ENCODE peak calls at places on chromosomes 1 and 21, in five cellular contexts. N is upper lobe of left lung, K is heart left ventricle, R is suprapubic skin, I is uterus. P is an unnamed sample.

GRCh38 chr1:214012418-214012817 is 24.6 kb downstream of the PROX1 start:
- DNase-seq in I (no peak), R (no peak), N (no peak), K (no peak), P (no peak)

GRCh38 chr1:24186993-24187790 is at the start of gene IFNLR1:
- DNase-seq in I (no peak), N (peak; percentile 92), R (peak; percentile 62), K (peak; percentile 61), P (peak; percentile 88)

GRCh38 chr21:44338971-44339910 is at the start of gene CFAP410:
- DNase-seq in K (peak; percentile 96), R (peak; percentile 96), I (peak; percentile 92), N (peak; percentile 99), P (peak; percentile 98)

GRCh38 chr1:19430121-19431068 is 54.9 kb downstream of the CAPZB start:
- DNase-seq in K (no peak), N (peak; percentile 73), R (peak; percentile 68), I (no peak), P (no peak)

GRCh38 chr1:79738101-79738500 is 731.6 kb upstream of the ADGRL4 start:
- DNase-seq in R (no peak), I (no peak), K (no peak), N (no peak), P (no peak)

GRCh38 chr1:96334236-96334557 is 387.4 kb upstream of the PTBP2 start:
- DNase-seq in R (no peak), I (no peak), K (no peak), N (no peak), P (no peak)

GRCh38 chr1:104488296-104489015 is 738.8 kb downstream of the AMY1C start:
- DNase-seq in K (no peak), R (no peak), N (no peak), I (no peak), P (no peak)

GRCh38 chr1:209386156-209386555 is 197.4 kb upstream of the CAMK1G start:
- DNase-seq in N (no peak), I (no peak), R (no peak), K (no peak), P (no peak)

GRCh38 chr1:206798384-206798996 is 26.2 kb upstream of the IL10 start:
- DNase-seq in I (no peak), R (no peak), K (no peak), N (no peak), P (no peak)

GRCh38 chr1:153353226-153353947 is 4.3 kb upstream of the S100A9 start:
- DNase-seq in R (peak; percentile 40), N (no peak), K (no peak), I (no peak), P (no peak)

GRCh38 chr1:239308701-239309333 is 77.6 kb upstream of the CHRM3 start:
- DNase-seq in K (peak; percentile 26), I (no peak), R (no peak), N (no peak), P (no peak)

GRCh38 chr1:112337028-112337531 is 58.9 kb upstream of the CTTNBP2NL start:
- DNase-seq in K (peak; percentile 66), R (no peak), N (no peak), I (peak; percentile 31), P (no peak)

GRCh38 chr1:204634260-204634910 is 51.2 kb downstream of the LRRN2 start:
- DNase-seq in K (no peak), N (no peak), R (no peak), I (no peak), P (no peak)

GRCh38 chr21:32940079-32941014 is 85.4 kb upstream of the OLIG2 start:
- DNase-seq in N (no peak), K (peak; percentile 35), I (peak; percentile 16), R (no peak), P (peak; percentile 64)

GRCh38 chr1:233448290-233448689 is 120.8 kb downstream of the MAP3K21 start:
- DNase-seq in I (no peak), R (no peak), N (no peak), K (peak; percentile 30), P (no peak)

GRCh38 chr1:207985190-207985589 is 74.3 kb upstream of the CD34 start:
- DNase-seq in I (no peak), K (no peak), N (no peak), R (no peak), P (no peak)

GRCh38 chr1:53617382-53618217 is 121.4 kb downstream of the GLIS1 start:
- DNase-seq in I (peak; percentile 2), K (no peak), N (no peak), R (peak; percentile 46), P (peak; percentile 72)

GRCh38 chr1:216723274-216723780 is at the start of gene ESRRG:
- DNase-seq in K (peak; percentile 77), R (no peak), I (no peak), N (peak; percentile 85), P (no peak)

GRCh38 chr21:45573452-45574035 is 31.3 kb upstream of the SLC19A1 start:
- DNase-seq in N (no peak), R (no peak), I (no peak), K (no peak), P (peak; percentile 50)

GRCh38 chr1:56502700-56503245 is 76.6 kb downstream of the PLPP3 start:
- DNase-seq in K (no peak), I (no peak), R (no peak), N (no peak), P (no peak)

GRCh38 chr1:228005511-228006033 is 1.2 kb upstream of the WNT3A start:
- DNase-seq in I (peak; percentile 1), K (no peak), N (no peak), R (no peak), P (no peak)

DNA sequence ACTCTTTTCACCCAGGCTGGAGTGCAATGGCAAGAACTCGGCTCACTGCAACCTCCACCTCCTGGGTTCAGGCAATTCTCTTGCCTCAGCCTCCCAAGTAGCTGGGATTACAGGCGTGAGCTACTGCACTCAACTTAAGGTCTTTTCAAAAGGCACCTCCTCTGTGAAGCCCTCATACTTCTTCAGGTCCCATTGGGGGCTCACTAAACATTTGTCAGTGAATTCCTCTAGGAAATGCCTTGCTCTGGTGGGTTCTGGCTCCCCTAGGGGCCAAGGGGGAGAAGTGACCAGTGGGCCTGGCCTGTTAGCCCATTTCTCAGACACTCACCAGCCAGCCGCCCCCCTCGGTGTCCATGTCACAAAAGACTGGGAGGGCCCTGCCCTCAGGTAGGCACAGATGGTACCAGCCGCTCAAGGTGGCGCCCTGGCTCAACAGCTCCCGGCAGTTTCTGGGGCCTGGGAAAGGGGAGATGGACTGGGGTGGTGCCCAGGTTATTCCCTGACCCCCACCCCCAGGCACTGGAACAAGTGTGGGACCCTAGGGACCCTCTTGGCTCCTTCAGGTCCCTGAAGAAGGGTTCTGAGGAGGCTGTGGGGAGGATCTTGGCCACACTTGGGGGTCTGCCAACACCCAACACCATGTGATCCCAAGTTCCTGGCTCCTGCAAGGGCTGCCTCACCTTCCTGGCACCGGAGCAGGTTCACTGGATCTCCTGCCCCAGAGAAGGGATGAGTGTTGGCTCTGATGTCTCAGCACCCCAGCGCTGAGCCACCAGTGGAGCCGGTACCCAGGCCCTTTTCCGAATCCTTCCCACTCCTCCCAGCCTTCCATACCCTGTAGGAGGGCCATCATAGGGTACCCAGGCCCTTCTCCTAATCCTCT is 1.6 kb downstream of the FCN3 start:
- DNase-seq in I (no peak), R (peak; percentile 63), N (no peak), K (no peak), P (no peak)
- TF ChIP-seq CTCF in I (no peak), R (no peak), N (no peak), K (no peak), P (no peak)

GRCh38 chr1:248838357-248839167 is 538 bp downstream of the ZNF672 start:
- DNase-seq in R (peak; percentile 95), K (peak; percentile 96), I (peak; percentile 83), N (peak; percentile 97), P (peak; percentile 88)

GRCh38 chr1:248837045-248837793 is 805 bp upstream of the ZNF672 start:
- DNase-seq in N (no peak), I (no peak), R (peak; percentile 50), K (no peak), P (peak; percentile 74)

GRCh38 chr1:248839168-248839555 is 1.1 kb downstream of the ZNF672 start:
- DNase-seq in I (no peak), K (no peak), R (no peak), N (no peak), P (no peak)

GRCh38 chr1:248840946-248841345 is 2.9 kb downstream of the ZNF672 start:
- DNase-seq in R (no peak), I (no peak), N (no peak), K (no peak), P (no peak)

DNA sequence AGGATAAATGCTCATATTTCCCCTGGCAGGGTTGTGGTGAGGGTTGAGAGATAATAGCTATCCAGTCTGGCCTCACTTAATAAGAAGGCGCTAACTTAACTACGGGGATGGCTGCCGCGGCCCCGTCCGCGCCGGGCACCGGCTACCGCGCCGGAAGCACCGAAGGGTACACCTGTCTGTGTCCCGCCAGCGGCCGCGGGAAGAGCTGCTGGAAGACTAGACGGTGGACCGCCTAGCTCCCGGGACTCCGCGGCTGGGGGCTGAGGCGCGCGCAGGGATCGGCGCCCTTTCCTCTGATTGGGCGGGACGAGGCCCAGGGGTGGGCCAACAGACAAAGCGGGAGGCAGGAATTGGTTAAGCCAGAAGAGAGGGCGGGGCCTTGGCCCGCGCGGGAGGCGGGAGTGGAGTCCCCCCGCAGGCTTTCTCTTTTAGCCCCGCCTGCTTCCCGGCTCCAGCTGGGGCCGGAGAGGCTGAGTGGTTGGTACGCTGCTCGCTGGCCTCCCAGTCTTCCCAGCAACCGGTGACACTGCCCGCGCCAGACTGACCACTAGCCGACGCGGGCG is at the start of gene ZNF672:
- DNase-seq in I (peak; percentile 99), N (peak; percentile 99), K (peak; percentile 100), R (peak; percentile 99), P (peak; percentile 98)
- H3K4me3 ChIP-seq in I (peak within 1 kb of the TSS; percentile 90), N (peak within 1 kb of the TSS; percentile 75), K (peak within 1 kb of the TSS; percentile 82), R (peak within 1 kb of the TSS; percentile 75), P (peak within 1 kb of the TSS; percentile 76)

GRCh38 chr1:10765734-10766478 is 30.5 kb downstream of the CASZ1 start:
- DNase-seq in K (no peak), R (no peak), I (no peak), N (no peak), P (no peak)
- TF ChIP-seq POLR2A in K (no peak), R (no peak), I (no peak), N (no peak), P (no peak)

GRCh38 chr1:154808261-154808908 is 61.7 kb downstream of the KCNN3 start:
- DNase-seq in N (no peak), I (no peak), K (no peak), R (no peak), P (no peak)

GRCh38 chr1:154809436-154810413 is 60.4 kb downstream of the KCNN3 start:
- DNase-seq in N (no peak), K (no peak), I (peak; percentile 72), R (no peak), P (no peak)

GRCh38 chr1:154808909-154809262 is 61.2 kb downstream of the KCNN3 start:
- DNase-seq in N (peak; percentile 60), K (no peak), I (no peak), R (no peak), P (no peak)

GRCh38 chr1:154806333-154806732 is 63.7 kb downstream of the KCNN3 start:
- DNase-seq in N (no peak), I (no peak), R (no peak), K (no peak), P (no peak)

DNA sequence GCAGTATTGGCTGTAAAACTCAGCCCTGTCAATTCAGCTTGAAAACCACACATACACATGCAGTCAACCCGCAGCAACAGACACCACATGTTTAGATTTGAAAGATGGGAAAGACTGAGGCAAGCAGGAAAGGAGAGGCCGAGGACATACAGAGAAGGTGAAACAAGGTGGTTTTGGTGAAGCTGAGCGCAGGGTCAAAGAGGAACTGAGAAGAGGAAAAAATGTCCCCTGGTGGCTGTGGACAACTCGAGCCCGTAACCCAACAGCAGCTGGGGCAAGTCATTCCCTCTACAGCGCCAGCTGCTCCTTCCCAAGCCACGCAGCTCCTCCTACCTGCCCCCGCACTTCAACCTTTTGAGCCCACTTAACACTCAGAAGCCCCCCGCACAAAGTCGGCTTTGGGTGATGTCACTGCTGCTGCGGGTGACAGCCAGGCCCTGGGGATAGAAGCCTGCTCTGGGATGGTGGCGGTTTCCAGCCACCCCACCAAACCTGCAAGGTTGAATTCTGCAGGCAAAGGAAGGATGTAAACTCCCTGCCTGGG is 63.0 kb downstream of the KCNN3 start:
- DNase-seq in K (no peak), I (no peak), R (no peak), N (no peak), P (no peak)
- TF ChIP-seq CTCF in K (no peak), I (no peak), R (no peak), N (no peak), P (no peak)